ENCODE peak calls at places on chromosomes 5 and 9, in seven cellular contexts. One of them, this sample, is unnamed.

GRCh38 chr9:136942881-136943230 is 1.7 kb downstream of the FBXW5 start:
- DNase-seq in testis: no peak
- DNase-seq in breast epithelium: no peak
- DNase-seq in heart left ventricle: no peak
- DNase-seq in IMR-90: no peak
- DNase-seq in NB4: no peak
- DNase-seq in sigmoid colon: no peak
- DNase-seq in this sample: no peak

GRCh38 chr5:175654346-175654745 is 3.5 kb upstream of the HRH2 start:
- DNase-seq in testis: no peak
- DNase-seq in breast epithelium: no peak
- DNase-seq in heart left ventricle: no peak
- DNase-seq in IMR-90: no peak
- DNase-seq in NB4: no peak
- DNase-seq in sigmoid colon: no peak
- DNase-seq in this sample: no peak

GRCh38 chr9:138075961-138076649 is 198.5 kb downstream of the CACNA1B start:
- DNase-seq in testis: peak
- DNase-seq in breast epithelium: no peak
- DNase-seq in heart left ventricle: no peak
- DNase-seq in IMR-90: no peak
- DNase-seq in NB4: no peak
- DNase-seq in sigmoid colon: no peak
- DNase-seq in this sample: no peak

GRCh38 chr9:121949364-121949763 is 143.7 kb downstream of the TTLL11 start:
- DNase-seq in testis: no peak
- DNase-seq in breast epithelium: no peak
- DNase-seq in heart left ventricle: no peak
- DNase-seq in IMR-90: no peak
- DNase-seq in NB4: no peak
- DNase-seq in sigmoid colon: no peak
- DNase-seq in this sample: no peak

GRCh38 chr9:65410926-65411325 is 125.9 kb upstream of the FOXD4L5 start:
- DNase-seq in testis: no peak
- DNase-seq in breast epithelium: no peak
- DNase-seq in heart left ventricle: no peak
- DNase-seq in IMR-90: no peak
- DNase-seq in NB4: no peak
- DNase-seq in sigmoid colon: no peak
- DNase-seq in this sample: peak

GRCh38 chr9:96258967-96259366 is 43.0 kb downstream of the HSD17B3 start:
- DNase-seq in testis: no peak
- DNase-seq in breast epithelium: no peak
- DNase-seq in heart left ventricle: no peak
- DNase-seq in IMR-90: no peak
- DNase-seq in NB4: no peak
- DNase-seq in sigmoid colon: no peak
- DNase-seq in this sample: no peak

GRCh38 chr9:131672451-131672850 is 67.4 kb downstream of the RAPGEF1 start:
- DNase-seq in testis: no peak
- DNase-seq in breast epithelium: no peak
- DNase-seq in heart left ventricle: peak
- DNase-seq in IMR-90: no peak
- DNase-seq in NB4: no peak
- DNase-seq in sigmoid colon: no peak
- DNase-seq in this sample: no peak

GRCh38 chr5:96562614-96563013 is 99.6 kb upstream of the CAST start:
- DNase-seq in testis: no peak
- DNase-seq in breast epithelium: no peak
- DNase-seq in heart left ventricle: no peak
- DNase-seq in IMR-90: peak
- DNase-seq in NB4: no peak
- DNase-seq in sigmoid colon: no peak
- DNase-seq in this sample: no peak

GRCh38 chr9:14061921-14062320 is 252.0 kb downstream of the NFIB start:
- DNase-seq in testis: peak
- DNase-seq in breast epithelium: no peak
- DNase-seq in heart left ventricle: no peak
- DNase-seq in IMR-90: no peak
- DNase-seq in NB4: no peak
- DNase-seq in sigmoid colon: no peak
- DNase-seq in this sample: no peak

GRCh38 chr5:169052207-169052606 is 248.7 kb downstream of the SLIT3 start:
- DNase-seq in testis: no peak
- DNase-seq in breast epithelium: no peak
- DNase-seq in heart left ventricle: no peak
- DNase-seq in IMR-90: no peak
- DNase-seq in NB4: no peak
- DNase-seq in sigmoid colon: no peak
- DNase-seq in this sample: no peak

GRCh38 chr5:142065273-142065672 is 43.3 kb upstream of the NDFIP1 start:
- DNase-seq in testis: peak
- DNase-seq in breast epithelium: no peak
- DNase-seq in heart left ventricle: peak
- DNase-seq in IMR-90: peak
- DNase-seq in NB4: peak
- DNase-seq in sigmoid colon: no peak
- DNase-seq in this sample: no peak

GRCh38 chr5:126519637-126520592 is 75.1 kb downstream of the ALDH7A1 start:
- DNase-seq in testis: peak
- DNase-seq in breast epithelium: no peak
- DNase-seq in heart left ventricle: no peak
- DNase-seq in IMR-90: peak
- DNase-seq in NB4: no peak
- DNase-seq in sigmoid colon: peak
- DNase-seq in this sample: no peak

GRCh38 chr5:16550316-16550952 is 66.4 kb downstream of the RETREG1 start:
- DNase-seq in testis: peak
- DNase-seq in breast epithelium: no peak
- DNase-seq in heart left ventricle: no peak
- DNase-seq in IMR-90: peak
- DNase-seq in NB4: peak
- DNase-seq in sigmoid colon: no peak
- DNase-seq in this sample: no peak

GRCh38 chr5:16551628-16552027 is 65.2 kb downstream of the RETREG1 start:
- DNase-seq in testis: no peak
- DNase-seq in breast epithelium: no peak
- DNase-seq in heart left ventricle: no peak
- DNase-seq in IMR-90: no peak
- DNase-seq in NB4: no peak
- DNase-seq in sigmoid colon: no peak
- DNase-seq in this sample: no peak

GRCh38 chr5:16554110-16554509 is 62.7 kb downstream of the RETREG1 start:
- DNase-seq in testis: no peak
- DNase-seq in breast epithelium: no peak
- DNase-seq in heart left ventricle: no peak
- DNase-seq in IMR-90: no peak
- DNase-seq in NB4: no peak
- DNase-seq in sigmoid colon: no peak
- DNase-seq in this sample: no peak

GRCh38 chr5:16549491-16550233 is 67.1 kb downstream of the RETREG1 start:
- DNase-seq in testis: no peak
- DNase-seq in breast epithelium: no peak
- DNase-seq in heart left ventricle: no peak
- DNase-seq in IMR-90: no peak
- DNase-seq in NB4: no peak
- DNase-seq in sigmoid colon: no peak
- DNase-seq in this sample: no peak

GRCh38 chr5:16552666-16553343 is 64.0 kb downstream of the RETREG1 start:
- DNase-seq in testis: peak
- DNase-seq in breast epithelium: peak
- DNase-seq in heart left ventricle: peak
- DNase-seq in IMR-90: peak
- DNase-seq in NB4: peak
- DNase-seq in sigmoid colon: peak
- DNase-seq in this sample: no peak
- TF ChIP-seq CTCF in testis: peak
- TF ChIP-seq CTCF in breast epithelium: peak
- TF ChIP-seq CTCF in heart left ventricle: peak
- TF ChIP-seq CTCF in IMR-90: peak
- TF ChIP-seq CTCF in NB4: peak
- TF ChIP-seq CTCF in sigmoid colon: peak
- TF ChIP-seq CTCF in this sample: peak

DNA sequence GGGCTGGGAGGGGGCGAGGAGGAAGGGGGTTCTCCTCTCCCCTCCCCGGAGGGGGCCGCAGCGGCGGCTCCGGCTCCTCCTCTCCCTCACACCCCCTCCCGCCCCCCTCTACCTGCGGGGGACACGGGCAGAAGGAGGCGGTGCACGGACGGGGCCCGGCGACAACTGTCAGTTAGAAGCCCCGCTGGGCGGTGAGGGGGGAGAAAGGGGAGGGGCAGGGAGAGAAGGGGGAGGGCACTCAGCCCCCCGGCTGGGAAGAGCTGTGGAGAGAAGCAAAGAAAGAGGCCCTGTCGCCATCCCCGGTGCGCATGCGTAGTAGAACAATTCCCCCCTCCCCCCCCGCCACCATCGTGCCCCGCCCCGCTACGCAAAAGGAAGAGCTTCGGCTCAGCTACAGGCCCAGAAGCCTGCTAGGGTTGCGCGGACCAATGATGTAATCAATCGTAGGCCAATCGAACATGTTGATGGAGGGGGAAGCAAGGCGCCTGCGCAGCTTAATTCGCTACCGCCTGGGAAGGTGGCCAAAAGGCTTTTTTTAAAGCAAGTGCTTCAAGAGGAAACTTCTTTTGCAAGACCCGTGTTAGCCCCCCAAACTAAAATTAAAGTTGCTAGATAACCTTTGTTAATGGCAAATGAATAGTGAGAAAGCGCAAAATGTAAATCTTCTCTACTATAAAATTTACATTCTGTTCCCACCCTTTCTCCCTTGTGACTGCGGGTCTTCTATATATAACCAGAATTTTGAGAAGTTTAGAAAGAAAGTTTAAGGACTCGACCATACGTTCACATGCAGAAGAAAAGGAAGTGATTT is 7.0 kb downstream of the RANBP6 start:
- DNase-seq in testis: peak
- DNase-seq in breast epithelium: peak
- DNase-seq in heart left ventricle: peak
- DNase-seq in IMR-90: peak
- DNase-seq in NB4: peak
- DNase-seq in sigmoid colon: peak
- DNase-seq in this sample: peak
- TF ChIP-seq POLR2A in testis: no peak
- TF ChIP-seq POLR2A in breast epithelium: no peak
- TF ChIP-seq POLR2A in heart left ventricle: peak
- TF ChIP-seq POLR2A in IMR-90: no peak
- TF ChIP-seq POLR2A in NB4: peak
- TF ChIP-seq POLR2A in sigmoid colon: peak
- TF ChIP-seq POLR2A in this sample: no peak

GRCh38 chr5:151239237-151239861 is 13.6 kb upstream of the GM2A start:
- DNase-seq in testis: peak
- DNase-seq in breast epithelium: peak
- DNase-seq in heart left ventricle: peak
- DNase-seq in IMR-90: peak
- DNase-seq in NB4: peak
- DNase-seq in sigmoid colon: peak
- DNase-seq in this sample: peak
- H3K4me3 ChIP-seq in testis: peak
- H3K4me3 ChIP-seq in breast epithelium: peak
- H3K4me3 ChIP-seq in heart left ventricle: no peak
- H3K4me3 ChIP-seq in IMR-90: no peak
- H3K4me3 ChIP-seq in NB4: no peak
- H3K4me3 ChIP-seq in sigmoid colon: no peak
- H3K4me3 ChIP-seq in this sample: peak

DNA sequence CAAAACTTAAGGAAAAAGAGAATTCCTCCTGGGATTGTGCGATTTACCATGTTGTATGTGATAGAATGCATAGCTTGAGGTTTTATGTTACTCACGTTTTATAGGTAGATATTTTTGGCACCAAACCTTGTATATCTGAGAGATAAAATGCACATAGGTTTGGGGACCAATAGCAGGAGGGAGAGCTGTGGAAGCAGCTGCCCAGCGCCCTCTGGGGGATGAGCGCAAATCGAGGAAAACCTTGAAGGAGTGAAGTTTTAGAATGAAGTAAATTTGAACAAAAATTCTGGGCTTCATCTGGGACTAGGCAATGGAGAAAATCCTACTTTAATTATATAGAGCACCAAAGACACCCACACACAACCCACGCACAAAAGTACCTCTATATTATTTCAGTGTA is 197.0 kb downstream of the ADCY2 start:
- DNase-seq in testis: peak
- DNase-seq in breast epithelium: no peak
- DNase-seq in heart left ventricle: no peak
- DNase-seq in IMR-90: no peak
- DNase-seq in NB4: peak
- DNase-seq in sigmoid colon: no peak
- DNase-seq in this sample: no peak
- TF ChIP-seq CTCF in testis: no peak
- TF ChIP-seq CTCF in breast epithelium: no peak
- TF ChIP-seq CTCF in heart left ventricle: peak
- TF ChIP-seq CTCF in IMR-90: no peak
- TF ChIP-seq CTCF in NB4: peak
- TF ChIP-seq CTCF in sigmoid colon: peak
- TF ChIP-seq CTCF in this sample: no peak